ENCODE peak calls at places on chromosomes 1 and 21, in ten cellular contexts. V is RWPE1; X is NCI-H345; T is stimulated activated naive B cell treated with anti-CD40 and anti-IgM and Interleukin-4, amounts not matched to agents 10 μg/mL and 1 μg/mL and 100 μg/mL, for 72 hours; D is naive thymus-derived CD4-positive, alpha-beta T cell; Z is NCI-H524; B is stimulated activated CD8-positive, alpha-beta memory T cell treated with anti-CD3 and anti-CD28 coated beads, Interleukin-7, amount 100 ng/mL, for 1 hour; Q is NAMALWA; L is putamen; J is Kasumi-1. R is an unnamed sample.

GRCh38 chr1:231310391-231310934 is 27.2 kb downstream of the EXOC8 start:
- DNase-seq in V (no peak), X (no peak), T (no peak), D (no peak), Z (no peak), B (no peak), Q (no peak), L (no peak), J (no peak), R (peak; percentile 54)

GRCh38 chr1:199875337-199875736 is 152.2 kb upstream of the NR5A2 start:
- DNase-seq in V (no peak), X (no peak), T (no peak), D (no peak), Z (no peak), B (no peak), Q (no peak), L (no peak), J (no peak), R (no peak)

GRCh38 chr21:32499249-32500055 is 85.9 kb downstream of the TCP10L start:
- DNase-seq in V (no peak), X (no peak), T (no peak), D (no peak), Z (no peak), B (no peak), Q (no peak), L (no peak), J (no peak), R (no peak)

GRCh38 chr1:55143686-55144085 is 71.5 kb downstream of the USP24 start:
- DNase-seq in V (no peak), X (no peak), T (no peak), D (peak; percentile 28), Z (peak; percentile 18), B (no peak), Q (peak; percentile 32), L (no peak), J (peak; percentile 17), R (no peak)

GRCh38 chr21:42282021-42282420 is 33.2 kb downstream of the TFF3 start:
- DNase-seq in V (no peak), X (no peak), T (no peak), D (no peak), Z (no peak), B (no peak), Q (no peak), L (no peak), J (no peak), R (no peak)

GRCh38 chr1:205458777-205459566 is 3.1 kb upstream of the BLACAT1 start:
- DNase-seq in V (no peak), X (no peak), T (no peak), D (peak; percentile 38), Z (peak; percentile 47), B (no peak), Q (peak; percentile 54), L (no peak), J (peak; percentile 65), R (no peak)

GRCh38 chr1:162404550-162405160 is 7.3 kb downstream of the SH2D1B start:
- DNase-seq in V (no peak), X (no peak), T (no peak), D (no peak), Z (no peak), B (no peak), Q (no peak), L (no peak), J (no peak), R (no peak)

GRCh38 chr1:6743189-6744101 is 41.8 kb upstream of the CAMTA1 start:
- DNase-seq in V (peak; percentile 81), X (no peak), T (peak; percentile 9), D (peak; percentile 59), Z (no peak), B (no peak), Q (no peak), L (peak; percentile 24), J (peak; percentile 83), R (no peak)

GRCh38 chr1:100862591-100862990 is 32.1 kb downstream of the EXTL2 start:
- DNase-seq in V (no peak), X (no peak), T (no peak), D (no peak), Z (no peak), B (no peak), Q (no peak), L (no peak), J (no peak), R (no peak)

GRCh38 chr1:10056599-10056987 is 23.8 kb downstream of the UBE4B start:
- DNase-seq in V (no peak), X (peak; percentile 85), T (no peak), D (no peak), Z (no peak), B (no peak), Q (no peak), L (no peak), J (no peak), R (no peak)

GRCh38 chr1:27418326-27418761 is 25.9 kb downstream of the GPR3 start:
- DNase-seq in V (peak; percentile 70), X (no peak), T (peak; percentile 62), D (no peak), Z (no peak), B (no peak), Q (no peak), L (peak; percentile 79), J (no peak), R (no peak)

GRCh38 chr1:109105881-109106280 is 8.0 kb upstream of the ELAPOR1 start:
- DNase-seq in V (no peak), X (no peak), T (no peak), D (no peak), Z (no peak), B (no peak), Q (no peak), L (no peak), J (no peak), R (no peak)

GRCh38 chr21:31752352-31752751 is 20.4 kb upstream of the SCAF4 start:
- DNase-seq in V (peak; percentile 44), X (no peak), T (no peak), D (no peak), Z (no peak), B (no peak), Q (no peak), L (no peak), J (no peak), R (no peak)

GRCh38 chr1:25001125-25001915 is 71.2 kb upstream of the RUNX3 start:
- DNase-seq in V (no peak), X (no peak), T (no peak), D (no peak), Z (no peak), B (no peak), Q (no peak), L (no peak), J (no peak), R (no peak)

GRCh38 chr1:208641881-208642280 is 397.7 kb upstream of the PLXNA2 start:
- DNase-seq in V (no peak), X (no peak), T (no peak), D (no peak), Z (no peak), B (no peak), Q (no peak), L (no peak), J (no peak), R (no peak)

GRCh38 chr1:91557039-91557690 is 56.5 kb downstream of the CDC7 start:
- DNase-seq in V (no peak), X (no peak), T (no peak), D (no peak), Z (no peak), B (no peak), Q (no peak), L (no peak), J (no peak), R (no peak)

GRCh38 chr1:30718636-30719405 is 4.6 kb downstream of the MATN1 start:
- DNase-seq in V (peak; percentile 54), X (peak; percentile 78), T (peak; percentile 94), D (peak; percentile 87), Z (peak; percentile 79), B (peak; percentile 77), Q (peak; percentile 94), L (peak; percentile 86), J (peak; percentile 96), R (no peak)

GRCh38 chr1:41474490-41475271 is 9.8 kb downstream of the EDN2 start:
- DNase-seq in V (peak; percentile 42), X (no peak), T (no peak), D (no peak), Z (peak; percentile 74), B (no peak), Q (no peak), L (peak; percentile 76), J (no peak), R (no peak)

GRCh38 chr1:167933779-167934178 is 2.7 kb upstream of the DCAF6 start:
- DNase-seq in V (no peak), X (no peak), T (no peak), D (no peak), Z (no peak), B (no peak), Q (no peak), L (no peak), J (no peak), R (no peak)

GRCh38 chr1:156860113-156860638 is 489 bp upstream of the NTRK1 start:
- DNase-seq in V (peak; percentile 62), X (peak; percentile 34), T (peak; percentile 23), D (peak; percentile 45), Z (peak; percentile 76), B (peak; percentile 32), Q (peak; percentile 81), L (peak; percentile 18), J (peak; percentile 19), R (no peak)

GRCh38 chr21:40393091-40393490 is 453.9 kb downstream of the DSCAM start:
- DNase-seq in V (no peak), X (no peak), T (no peak), D (no peak), Z (no peak), B (no peak), Q (no peak), L (no peak), J (no peak), R (no peak)

GRCh38 chr1:88979054-88979748 is 13.2 kb downstream of the KYAT3 start:
- DNase-seq in V (no peak), X (no peak), T (no peak), D (no peak), Z (no peak), B (no peak), Q (no peak), L (no peak), J (no peak), R (no peak)

GRCh38 chr1:3942416-3943122 is 42.5 kb upstream of the C1orf174 start:
- DNase-seq in V (no peak), X (peak; percentile 97), T (no peak), D (no peak), Z (no peak), B (no peak), Q (no peak), L (no peak), J (no peak), R (no peak)

GRCh38 chr1:231424950-231425805 is 3.1 kb upstream of the EGLN1 start:
- DNase-seq in V (no peak), X (no peak), T (no peak), D (no peak), Z (no peak), B (no peak), Q (no peak), L (no peak), J (no peak), R (no peak)

GRCh38 chr1:10667815-10668214 is 128.6 kb downstream of the CASZ1 start:
- DNase-seq in V (no peak), X (peak; percentile 66), T (no peak), D (no peak), Z (peak; percentile 32), B (no peak), Q (peak; percentile 28), L (no peak), J (no peak), R (no peak)